ENCODE peak calls at places on chromosome 2, in five cellular contexts. One of them, this sample, is unnamed.

GRCh38 chr2:177983183-177983788 is 89.3 kb downstream of the PDE11A start:
- DNase-seq in BJ: no peak
- DNase-seq in neural progenitor cell: peak
- DNase-seq in OCI-LY7: peak
- DNase-seq in WTC11: peak
- DNase-seq in this sample: peak

GRCh38 chr2:168992026-168992425 is 39.1 kb downstream of the ABCB11 start:
- DNase-seq in BJ: no peak
- DNase-seq in neural progenitor cell: no peak
- DNase-seq in OCI-LY7: no peak
- DNase-seq in WTC11: no peak
- DNase-seq in this sample: no peak

GRCh38 chr2:199543606-199544172 is 86.0 kb upstream of the SATB2 start:
- DNase-seq in BJ: no peak
- DNase-seq in neural progenitor cell: no peak
- DNase-seq in OCI-LY7: no peak
- DNase-seq in WTC11: no peak
- DNase-seq in this sample: no peak

GRCh38 chr2:24304621-24305020 is 55.7 kb downstream of the ITSN2 start:
- DNase-seq in BJ: no peak
- DNase-seq in neural progenitor cell: no peak
- DNase-seq in OCI-LY7: no peak
- DNase-seq in WTC11: no peak
- DNase-seq in this sample: no peak

GRCh38 chr2:209191139-209191538 is 232.7 kb upstream of the MAP2 start:
- DNase-seq in BJ: no peak
- DNase-seq in neural progenitor cell: no peak
- DNase-seq in OCI-LY7: no peak
- DNase-seq in WTC11: no peak
- DNase-seq in this sample: no peak

GRCh38 chr2:239187464-239188253 is 213.2 kb downstream of the HDAC4 start:
- DNase-seq in BJ: no peak
- DNase-seq in neural progenitor cell: no peak
- DNase-seq in OCI-LY7: no peak
- DNase-seq in WTC11: no peak
- DNase-seq in this sample: no peak

GRCh38 chr2:218736535-218736934 is 25.9 kb downstream of the TTLL4 start:
- DNase-seq in BJ: no peak
- DNase-seq in neural progenitor cell: no peak
- DNase-seq in OCI-LY7: no peak
- DNase-seq in WTC11: no peak
- DNase-seq in this sample: no peak

GRCh38 chr2:177237932-177238331 is 25.3 kb downstream of the HNRNPA3 start:
- DNase-seq in BJ: no peak
- DNase-seq in neural progenitor cell: no peak
- DNase-seq in OCI-LY7: no peak
- DNase-seq in WTC11: no peak
- DNase-seq in this sample: no peak

GRCh38 chr2:28544405-28544914 is 48.6 kb downstream of the PLB1 start:
- DNase-seq in BJ: no peak
- DNase-seq in neural progenitor cell: peak
- DNase-seq in OCI-LY7: no peak
- DNase-seq in WTC11: no peak
- DNase-seq in this sample: no peak

GRCh38 chr2:30808695-30809094 is 1.4 kb upstream of the CAPN13 start:
- DNase-seq in BJ: no peak
- DNase-seq in neural progenitor cell: no peak
- DNase-seq in OCI-LY7: no peak
- DNase-seq in WTC11: no peak
- DNase-seq in this sample: no peak

GRCh38 chr2:30803281-30803680 is 4.0 kb downstream of the CAPN13 start:
- DNase-seq in BJ: no peak
- DNase-seq in neural progenitor cell: no peak
- DNase-seq in OCI-LY7: no peak
- DNase-seq in WTC11: no peak
- DNase-seq in this sample: no peak

GRCh38 chr2:30802611-30803010 is 4.6 kb downstream of the CAPN13 start:
- DNase-seq in BJ: no peak
- DNase-seq in neural progenitor cell: no peak
- DNase-seq in OCI-LY7: no peak
- DNase-seq in WTC11: no peak
- DNase-seq in this sample: no peak

GRCh38 chr2:30809938-30810337 is 2.7 kb upstream of the CAPN13 start:
- DNase-seq in BJ: no peak
- DNase-seq in neural progenitor cell: no peak
- DNase-seq in OCI-LY7: no peak
- DNase-seq in WTC11: no peak
- DNase-seq in this sample: no peak

GRCh38 chr2:30807249-30807648 is at the start of gene CAPN13:
- DNase-seq in BJ: no peak
- DNase-seq in neural progenitor cell: peak
- DNase-seq in OCI-LY7: no peak
- DNase-seq in WTC11: peak
- DNase-seq in this sample: no peak
- TF ChIP-seq CTCF in BJ: no peak
- TF ChIP-seq CTCF in neural progenitor cell: no peak
- TF ChIP-seq CTCF in OCI-LY7: no peak
- TF ChIP-seq CTCF in WTC11: no peak
- TF ChIP-seq CTCF in this sample: no peak

GRCh38 chr2:10984418-10985130 is 72.8 kb downstream of the KCNF1 start:
- DNase-seq in BJ: no peak
- DNase-seq in neural progenitor cell: no peak
- DNase-seq in OCI-LY7: no peak
- DNase-seq in WTC11: no peak
- DNase-seq in this sample: no peak
- TF ChIP-seq CTCF in BJ: no peak
- TF ChIP-seq CTCF in neural progenitor cell: no peak
- TF ChIP-seq CTCF in OCI-LY7: no peak
- TF ChIP-seq CTCF in WTC11: no peak
- TF ChIP-seq CTCF in this sample: no peak

GRCh38 chr2:10214179-10214578 is 88.5 kb upstream of the HPCAL1 start:
- DNase-seq in BJ: no peak
- DNase-seq in neural progenitor cell: no peak
- DNase-seq in OCI-LY7: no peak
- DNase-seq in WTC11: no peak
- DNase-seq in this sample: no peak
- TF ChIP-seq CTCF in BJ: no peak
- TF ChIP-seq CTCF in neural progenitor cell: no peak
- TF ChIP-seq CTCF in OCI-LY7: no peak
- TF ChIP-seq CTCF in WTC11: no peak
- TF ChIP-seq CTCF in this sample: no peak

DNA sequence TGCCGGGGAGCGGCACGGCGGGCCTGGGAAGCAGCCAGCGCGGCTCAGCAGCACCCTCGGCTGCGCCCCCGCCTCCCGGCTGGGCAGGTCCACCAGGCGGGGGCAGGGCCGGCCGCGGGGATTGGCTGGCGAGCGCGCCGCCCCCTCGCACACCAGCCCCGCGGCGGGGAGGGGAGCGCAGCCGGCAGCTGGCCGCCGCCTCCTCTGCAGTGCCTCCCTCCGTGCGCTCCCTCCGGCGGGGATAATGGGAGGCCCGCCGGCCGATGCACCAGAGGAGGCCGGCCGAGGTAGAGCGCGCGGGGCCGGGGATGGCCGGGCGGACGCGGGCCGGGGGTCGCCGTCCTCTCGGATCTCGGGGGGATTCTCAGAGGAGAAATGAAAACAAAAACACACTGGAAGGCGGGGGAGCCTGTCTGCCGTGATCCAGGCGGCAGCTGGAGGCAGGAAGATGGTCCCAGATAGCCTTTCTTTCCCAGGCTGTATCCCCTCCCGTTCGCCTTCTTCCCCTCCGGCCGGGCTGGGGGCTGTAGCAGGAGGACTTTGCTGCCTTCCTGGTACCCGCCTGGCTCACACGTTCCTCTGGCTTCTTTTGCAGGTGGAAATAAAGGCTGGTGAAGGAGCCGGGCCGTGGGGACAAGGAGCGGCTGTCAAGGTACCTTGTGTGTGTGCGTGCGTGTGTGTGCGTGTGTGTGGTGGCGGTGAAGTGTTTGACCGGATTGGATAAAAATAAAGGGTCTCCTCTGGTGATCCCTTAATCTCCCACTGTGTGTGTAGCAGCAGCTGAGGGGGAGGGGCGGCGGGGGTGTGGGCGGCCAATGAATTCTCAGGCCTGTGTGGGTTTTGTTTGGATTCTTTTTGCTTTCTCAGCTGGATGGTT is 18.0 kb downstream of the TET3 start:
- DNase-seq in BJ: no peak
- DNase-seq in neural progenitor cell: peak
- DNase-seq in OCI-LY7: peak
- DNase-seq in WTC11: peak
- DNase-seq in this sample: peak
- TF ChIP-seq CTCF in BJ: no peak
- TF ChIP-seq CTCF in neural progenitor cell: no peak
- TF ChIP-seq CTCF in OCI-LY7: no peak
- TF ChIP-seq CTCF in WTC11: no peak
- TF ChIP-seq CTCF in this sample: no peak